ENCODE peak calls at places on chromosomes 11 and 22, in five cellular contexts. T, B, V, Z and X are unnamed samples.

GRCh38 chr22:20610243-20610686 is 102.9 kb downstream of the MED15 start:
- DNase-seq in T (peak), B (no peak), V (no peak), Z (no peak), X (peak)

GRCh38 chr22:20562607-20563463 is 55.4 kb downstream of the MED15 start:
- DNase-seq in T (no peak), B (no peak), V (no peak), Z (no peak), X (no peak)

GRCh38 chr11:32172771-32173170 is 81.9 kb downstream of the RCN1 start:
- DNase-seq in T (peak), B (no peak), V (no peak), Z (no peak), X (no peak)

GRCh38 chr11:86070435-86071056 is 1.7 kb upstream of the PICALM start:
- DNase-seq in T (peak), B (no peak), V (no peak), Z (no peak), X (no peak)

GRCh38 chr11:65912840-65913239 is 6.0 kb downstream of the C11orf68 start:
- DNase-seq in T (peak), B (peak), V (no peak), Z (no peak), X (no peak)

GRCh38 chr22:43827926-43828710 is 16.0 kb upstream of the EFCAB6 start:
- DNase-seq in T (no peak), B (peak), V (no peak), Z (no peak), X (no peak)

GRCh38 chr22:25692965-25693565 is 48.9 kb upstream of the MYO18B start:
- DNase-seq in T (no peak), B (no peak), V (no peak), Z (no peak), X (no peak)

GRCh38 chr11:124716596-124716995 is 23.1 kb upstream of the NRGN start:
- DNase-seq in T (peak), B (no peak), V (no peak), Z (no peak), X (no peak)

GRCh38 chr11:206002-206384 is 1.2 kb downstream of the BET1L start:
- DNase-seq in T (no peak), B (no peak), V (no peak), Z (no peak), X (no peak)

GRCh38 chr22:47693606-47694005 is 931.2 kb downstream of the TBC1D22A start:
- DNase-seq in T (no peak), B (no peak), V (no peak), Z (no peak), X (no peak)

GRCh38 chr11:106275151-106275550 is 197.7 kb downstream of the AASDHPPT start:
- DNase-seq in T (peak), B (no peak), V (no peak), Z (no peak), X (no peak)

GRCh38 chr22:44604455-44604854 is 97.5 kb upstream of the PRR5 start:
- DNase-seq in T (no peak), B (no peak), V (no peak), Z (no peak), X (no peak)

GRCh38 chr11:126062679-126063509 is at the start of gene CDON:
- DNase-seq in T (peak), B (peak), V (peak), Z (peak), X (peak)

GRCh38 chr11:8025816-8026215 is 38.7 kb downstream of the EIF3F start:
- DNase-seq in T (peak), B (no peak), V (no peak), Z (no peak), X (no peak)

GRCh38 chr11:70660059-70660888 is 261.9 kb downstream of the CTTN start:
- DNase-seq in T (no peak), B (no peak), V (no peak), Z (no peak), X (no peak)

GRCh38 chr11:10930961-10931760 is 73.3 kb upstream of the ZBED5 start:
- DNase-seq in T (peak), B (peak), V (peak), Z (peak), X (peak)

GRCh38 chr11:126890561-126890960 is 110.0 kb downstream of the KIRREL3 start:
- DNase-seq in T (no peak), B (no peak), V (no peak), Z (no peak), X (no peak)

GRCh38 chr22:49209452-49210195 is 618.0 kb downstream of the BRD1 start:
- DNase-seq in T (no peak), B (peak), V (peak), Z (no peak), X (no peak)

GRCh38 chr11:102780491-102780918 is at the start of gene MMP10:
- DNase-seq in T (peak), B (peak), V (no peak), Z (no peak), X (no peak)

GRCh38 chr11:114058871-114059277 is 637 bp upstream of the ZBTB16 start:
- DNase-seq in T (no peak), B (no peak), V (no peak), Z (no peak), X (no peak)

GRCh38 chr11:131192628-131193027 is 177.8 kb upstream of the NTM start:
- DNase-seq in T (no peak), B (no peak), V (no peak), Z (no peak), X (no peak)

GRCh38 chr22:22928666-22929380 is 41.2 kb downstream of the IGLL5 start:
- DNase-seq in T (peak), B (no peak), V (peak), Z (peak), X (peak)

GRCh38 chr11:101446238-101446637 is 137.6 kb downstream of the TRPC6 start:
- DNase-seq in T (peak), B (no peak), V (no peak), Z (no peak), X (no peak)

GRCh38 chr11:76212086-76213035 is 6.1 kb upstream of the WNT11 start:
- DNase-seq in T (no peak), B (no peak), V (no peak), Z (no peak), X (no peak)

GRCh38 chr11:2529173-2529572 is 84.4 kb downstream of the KCNQ1 start:
- DNase-seq in T (no peak), B (no peak), V (no peak), Z (no peak), X (no peak)

GRCh38 chr11:114176321-114176720 is 116.8 kb downstream of the ZBTB16 start:
- DNase-seq in T (no peak), B (no peak), V (no peak), Z (no peak), X (no peak)

GRCh38 chr11:1987024-1987423 is 10.6 kb downstream of the H19 start:
- DNase-seq in T (no peak), B (no peak), V (no peak), Z (no peak), X (no peak)